ENCODE peak calls at places on chromosomes 7 and 10, in nine cellular contexts. R is Panc1, B is right lobe of liver, Q is spleen, I is sigmoid colon, V is ovary, U is kidney, O is brain microvascular endothelial cell, Z is neuronal stem cell. X is an unnamed sample. For H3K36me3, the result is how much of the 10 kb centered on the place peaks cover.

GRCh38 chr10:36608251-36608650 is 517.1 kb upstream of the ANKRD30A start:
- DNase-seq in B (no peak), O (peak), V (no peak), Q (no peak), Z (no peak), R (no peak), I (no peak), U (no peak), X (no peak)

GRCh38 chr10:19816420-19817250 is at the start of gene PLXDC2:
- DNase-seq in R (no peak), O (peak), I (peak), U (peak), Q (peak), V (peak), B (peak), Z (peak), X (no peak)

GRCh38 chr7:6530626-6531491 is 20.4 kb downstream of the GRID2IP start:
- DNase-seq in R (no peak), I (no peak), Z (no peak), U (no peak), O (no peak), B (no peak), Q (peak), V (no peak), X (peak)

GRCh38 chr10:8829592-8829991 is 775.1 kb downstream of the GATA3 start:
- DNase-seq in R (no peak), Q (no peak), O (no peak), V (no peak), U (no peak), B (no peak), Z (no peak), I (no peak), X (no peak)

GRCh38 chr7:76191783-76192240 is 9.9 kb upstream of the SRRM3 start:
- DNase-seq in R (no peak), I (no peak), B (no peak), O (peak), U (no peak), Q (no peak), Z (no peak), V (no peak), X (peak)

GRCh38 chr7:100655908-100656674 is at the start of gene ACTL6B:
- DNase-seq in I (no peak), O (peak), Z (peak), R (no peak), Q (no peak), U (no peak), V (peak), B (peak), X (peak)

GRCh38 chr7:38512704-38513103 is 118.5 kb downstream of the AMPH start:
- DNase-seq in R (no peak), U (no peak), O (peak), Q (no peak), B (no peak), V (no peak), Z (no peak), I (no peak), X (no peak)

GRCh38 chr10:91891285-91892001 is 17.8 kb downstream of the FGFBP3 start:
- DNase-seq in Q (no peak), I (no peak), O (peak), V (no peak), R (peak), B (no peak), Z (no peak), U (no peak), X (no peak)

GRCh38 chr10:102619281-102619981 is 24.8 kb upstream of the TRIM8 start:
- DNase-seq in Z (no peak), V (no peak), B (peak), I (no peak), Q (no peak), O (no peak), R (no peak), U (peak), X (no peak)
- H3K36me3 ChIP-seq in Z (half or more), V (under half), B (under half), I (under half), Q (half or more), O (under half), R (under half), U (under half), X (under half)

GRCh38 chr7:73478549-73478948 is 43.5 kb downstream of the BAZ1B start:
- DNase-seq in U (no peak), Q (no peak), I (no peak), B (no peak), Z (no peak), R (no peak), O (no peak), V (no peak), X (no peak)
- H3K36me3 ChIP-seq in U (under half), Q (half or more), I (under half), B (half or more), Z (half or more), R (under half), O (under half), V (under half), X (half or more)

DNA sequence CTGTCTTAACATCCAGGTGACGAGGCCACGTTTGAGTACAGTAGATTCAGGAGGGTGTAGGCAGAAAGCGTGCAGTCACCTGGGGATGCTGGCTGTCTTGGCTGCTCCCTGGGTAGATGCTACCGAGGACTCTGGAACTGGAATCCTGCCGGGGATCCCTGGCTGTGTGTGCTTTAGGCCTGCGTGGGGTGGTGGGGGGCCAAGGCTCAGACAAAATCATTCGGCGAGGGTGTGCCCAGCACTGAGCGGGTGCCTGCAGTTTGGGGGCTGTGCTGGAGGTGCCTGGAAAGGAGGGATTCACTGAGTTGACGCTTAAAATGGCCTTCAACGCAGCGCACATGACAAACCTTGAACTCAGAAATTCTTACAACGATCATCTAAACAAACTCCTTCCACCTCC is 93.5 kb upstream of the PODXL start:
- DNase-seq in I (no peak), O (no peak), R (no peak), U (no peak), B (no peak), Z (no peak), V (no peak), Q (peak), X (no peak)
- H3K36me3 ChIP-seq in I (under half), O (under half), R (under half), U (under half), B (under half), Z (under half), V (under half), Q (under half), X (under half)

DNA sequence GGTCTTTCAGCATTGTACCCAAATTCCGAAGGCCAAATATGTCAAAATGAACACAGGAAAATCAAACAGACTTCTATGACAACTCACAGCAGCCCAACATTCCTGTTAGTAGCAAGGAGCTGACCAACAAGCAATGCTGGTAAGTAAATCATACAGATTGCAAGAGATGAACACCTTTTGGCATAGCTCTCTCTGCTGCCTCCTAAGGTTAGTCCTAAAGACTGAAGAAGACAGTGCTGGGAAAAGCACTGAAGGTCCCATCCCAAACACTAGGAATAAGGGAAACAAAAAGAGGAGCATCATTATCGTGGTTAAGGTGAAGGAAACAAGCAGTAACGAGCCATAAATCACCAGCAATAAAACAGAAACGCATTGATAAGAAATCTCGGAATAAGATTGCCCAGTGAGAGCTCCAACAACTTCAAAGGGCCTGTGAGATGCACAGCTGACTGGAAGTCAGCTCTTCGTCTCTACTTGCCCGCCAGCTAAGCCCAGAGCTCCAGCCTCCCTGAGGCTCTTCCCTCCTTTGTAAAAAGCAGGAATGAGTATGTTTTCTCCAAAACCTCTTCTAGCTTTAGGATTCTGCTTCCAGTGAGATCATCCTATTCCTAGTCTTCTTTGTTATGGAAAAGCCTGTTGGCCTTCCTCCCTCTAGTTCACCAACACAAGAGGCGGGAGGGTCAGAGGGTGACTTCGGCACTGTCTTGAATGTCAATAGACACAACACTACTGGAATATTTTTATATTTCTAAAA is 15.3 kb downstream of the NUDT5 start:
- DNase-seq in B (no peak), O (no peak), V (no peak), U (no peak), I (no peak), Q (no peak), R (no peak), Z (no peak), X (peak)
- H3K36me3 ChIP-seq in B (half or more), O (under half), V (under half), U (under half), I (under half), Q (half or more), R (under half), Z (half or more), X (half or more)

GRCh38 chr7:107372298-107372697 is 97.6 kb upstream of the GPR22 start:
- DNase-seq in O (peak), U (no peak), Q (no peak), B (no peak), Z (no peak), I (no peak), V (no peak), R (no peak), X (no peak)

GRCh38 chr7:107373354-107373753 is 96.5 kb upstream of the GPR22 start:
- DNase-seq in I (no peak), B (no peak), U (no peak), Q (no peak), R (no peak), V (no peak), O (no peak), Z (no peak), X (no peak)

GRCh38 chr7:107370816-107371215 is 99.0 kb upstream of the GPR22 start:
- DNase-seq in Z (no peak), U (no peak), R (no peak), I (no peak), Q (no peak), V (no peak), B (no peak), O (no peak), X (no peak)
- H3K36me3 ChIP-seq in Z (under half), U (under half), R (under half), I (under half), Q (under half), V (under half), B (under half), O (under half), X (under half)

GRCh38 chr10:80158598-80159127 is 26.1 kb downstream of the PLAC9 start:
- DNase-seq in I (peak), Q (peak), O (peak), R (peak), B (no peak), U (peak), V (peak), Z (no peak), X (no peak)
- H3K36me3 ChIP-seq in I (under half), Q (half or more), O (half or more), R (under half), B (half or more), U (half or more), V (under half), Z (under half), X (half or more)

GRCh38 chr7:28565990-28566389 is 153.7 kb downstream of the CREB5 start:
- DNase-seq in B (no peak), U (no peak), V (no peak), I (no peak), O (no peak), Q (no peak), R (no peak), Z (no peak), X (no peak)
- H3K36me3 ChIP-seq in B (under half), U (under half), V (under half), I (under half), O (under half), Q (under half), R (under half), Z (under half), X (under half)

DNA sequence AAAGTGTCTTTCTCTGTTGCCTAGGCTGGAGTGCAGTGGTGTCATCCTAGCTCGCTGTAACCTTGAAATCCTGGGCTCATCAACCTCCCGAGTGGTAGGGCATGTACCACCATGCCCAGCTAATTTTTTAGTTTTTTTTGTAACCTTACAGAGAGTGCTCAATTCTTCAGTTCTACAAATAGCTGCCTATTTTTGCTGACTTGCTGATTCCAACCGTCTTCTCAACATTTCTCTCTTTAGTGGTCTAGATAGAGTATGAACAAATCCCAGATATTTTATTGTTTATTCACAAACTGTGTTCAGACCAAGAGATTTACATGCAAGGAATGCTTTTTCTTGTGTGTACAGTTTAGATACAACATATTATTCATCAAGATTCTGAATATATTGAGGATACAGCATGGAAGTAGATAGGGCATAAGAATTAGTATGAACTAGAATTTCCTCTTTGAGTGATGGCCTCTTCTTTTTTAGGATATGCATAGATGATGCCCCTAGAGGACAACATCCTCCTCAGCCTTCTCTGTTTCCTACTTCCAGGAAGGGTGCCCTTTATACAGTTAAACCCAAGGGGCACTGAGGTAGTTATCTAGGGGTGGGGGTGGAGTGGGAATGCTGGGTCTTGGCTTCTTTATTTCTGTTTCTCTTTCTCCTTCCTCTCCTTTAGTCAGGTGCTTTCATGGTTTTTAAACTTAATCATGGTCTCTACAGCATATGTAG is 26.0 kb downstream of the PRPF18 start:
- DNase-seq in O (no peak), Q (no peak), R (no peak), I (no peak), Z (no peak), U (no peak), V (no peak), B (no peak), X (no peak)
- H3K36me3 ChIP-seq in O (under half), Q (half or more), R (under half), I (under half), Z (half or more), U (under half), V (under half), B (under half), X (under half)

X was measured in HAP-1.